ENCODE peak calls at places on chromosomes 3 and 15, in ten cellular contexts. One of them, this sample, is unnamed. For H3K4me1 and H3K9me3, the result is how much of the 10 kb centered on the place peaks cover.

GRCh38 chr15:82298520-82298919 is 35.9 kb downstream of the SAXO2 start:
- DNase-seq in BE2C: no peak
- DNase-seq in spleen: peak
- DNase-seq in cardiac muscle cell: peak
- DNase-seq in H9: no peak
- DNase-seq in lower lobe of right lung: no peak
- DNase-seq in A549: no peak
- DNase-seq in NT2/D1: no peak
- DNase-seq in GM23248: no peak
- DNase-seq in Peyer's patch: no peak
- DNase-seq in this sample: peak

GRCh38 chr3:55405436-55405835 is 81.7 kb downstream of the WNT5A start:
- DNase-seq in cardiac muscle cell: peak
- DNase-seq in GM23248: peak
- DNase-seq in lower lobe of right lung: no peak
- DNase-seq in NT2/D1: peak
- DNase-seq in H9: peak
- DNase-seq in spleen: no peak
- DNase-seq in A549: no peak
- DNase-seq in BE2C: peak
- DNase-seq in Peyer's patch: no peak
- DNase-seq in this sample: no peak

GRCh38 chr15:68154923-68155559 is 50.1 kb downstream of the CALML4 start:
- DNase-seq in NT2/D1: peak
- DNase-seq in A549: peak
- DNase-seq in lower lobe of right lung: no peak
- DNase-seq in spleen: no peak
- DNase-seq in Peyer's patch: no peak
- DNase-seq in GM23248: peak
- DNase-seq in H9: no peak
- DNase-seq in BE2C: peak
- DNase-seq in cardiac muscle cell: peak
- DNase-seq in this sample: no peak

GRCh38 chr3:23288286-23288685 is 85.2 kb downstream of the UBE2E2 start:
- DNase-seq in GM23248: peak
- DNase-seq in A549: no peak
- DNase-seq in Peyer's patch: no peak
- DNase-seq in spleen: no peak
- DNase-seq in cardiac muscle cell: peak
- DNase-seq in lower lobe of right lung: no peak
- DNase-seq in H9: no peak
- DNase-seq in BE2C: no peak
- DNase-seq in NT2/D1: no peak
- DNase-seq in this sample: no peak

GRCh38 chr3:4492240-4493007 is 724 bp upstream of the ITPR1 start:
- DNase-seq in lower lobe of right lung: peak
- DNase-seq in GM23248: peak
- DNase-seq in cardiac muscle cell: peak
- DNase-seq in Peyer's patch: peak
- DNase-seq in H9: peak
- DNase-seq in NT2/D1: peak
- DNase-seq in A549: peak
- DNase-seq in spleen: peak
- DNase-seq in BE2C: peak
- DNase-seq in this sample: peak

GRCh38 chr3:37945803-37946530 is 44.6 kb upstream of the VILL start:
- DNase-seq in cardiac muscle cell: peak
- DNase-seq in lower lobe of right lung: no peak
- DNase-seq in H9: no peak
- DNase-seq in BE2C: peak
- DNase-seq in NT2/D1: no peak
- DNase-seq in A549: peak
- DNase-seq in Peyer's patch: no peak
- DNase-seq in spleen: no peak
- DNase-seq in GM23248: peak
- DNase-seq in this sample: no peak

GRCh38 chr3:147392083-147392916 is 14.0 kb downstream of the ZIC4 start:
- DNase-seq in NT2/D1: no peak
- DNase-seq in spleen: peak
- DNase-seq in Peyer's patch: no peak
- DNase-seq in BE2C: peak
- DNase-seq in GM23248: peak
- DNase-seq in H9: peak
- DNase-seq in cardiac muscle cell: no peak
- DNase-seq in lower lobe of right lung: no peak
- DNase-seq in A549: no peak
- DNase-seq in this sample: no peak

GRCh38 chr15:55389276-55389631 is 18.9 kb downstream of the CCPG1 start:
- DNase-seq in cardiac muscle cell: no peak
- DNase-seq in H9: no peak
- DNase-seq in BE2C: no peak
- DNase-seq in lower lobe of right lung: no peak
- DNase-seq in Peyer's patch: no peak
- DNase-seq in A549: peak
- DNase-seq in spleen: no peak
- DNase-seq in GM23248: peak
- DNase-seq in NT2/D1: no peak
- DNase-seq in this sample: no peak

GRCh38 chr15:43187544-43188155 is 2.4 kb downstream of the CCNDBP1 start:
- DNase-seq in NT2/D1: no peak
- DNase-seq in cardiac muscle cell: peak
- DNase-seq in A549: peak
- DNase-seq in spleen: no peak
- DNase-seq in H9: no peak
- DNase-seq in GM23248: peak
- DNase-seq in lower lobe of right lung: no peak
- DNase-seq in Peyer's patch: no peak
- DNase-seq in BE2C: no peak
- DNase-seq in this sample: peak

GRCh38 chr15:89885611-89886010 is 8.2 kb downstream of the AP3S2 start:
- DNase-seq in A549: no peak
- DNase-seq in Peyer's patch: no peak
- DNase-seq in BE2C: no peak
- DNase-seq in H9: no peak
- DNase-seq in lower lobe of right lung: no peak
- DNase-seq in NT2/D1: no peak
- DNase-seq in spleen: no peak
- DNase-seq in cardiac muscle cell: no peak
- DNase-seq in GM23248: peak
- DNase-seq in this sample: no peak

GRCh38 chr15:92043283-92043682 is 189.8 kb downstream of the SLCO3A1 start:
- DNase-seq in H9: no peak
- DNase-seq in NT2/D1: no peak
- DNase-seq in GM23248: no peak
- DNase-seq in Peyer's patch: no peak
- DNase-seq in cardiac muscle cell: no peak
- DNase-seq in spleen: no peak
- DNase-seq in lower lobe of right lung: no peak
- DNase-seq in BE2C: no peak
- DNase-seq in A549: no peak
- DNase-seq in this sample: no peak

GRCh38 chr3:177107840-177108239 is 89.4 kb downstream of the TBL1XR1 start:
- DNase-seq in Peyer's patch: no peak
- DNase-seq in NT2/D1: no peak
- DNase-seq in A549: no peak
- DNase-seq in GM23248: no peak
- DNase-seq in lower lobe of right lung: no peak
- DNase-seq in cardiac muscle cell: no peak
- DNase-seq in spleen: no peak
- DNase-seq in BE2C: no peak
- DNase-seq in H9: no peak
- DNase-seq in this sample: no peak

GRCh38 chr3:177109688-177110087 is 87.6 kb downstream of the TBL1XR1 start:
- DNase-seq in GM23248: no peak
- DNase-seq in lower lobe of right lung: no peak
- DNase-seq in cardiac muscle cell: no peak
- DNase-seq in A549: no peak
- DNase-seq in BE2C: no peak
- DNase-seq in Peyer's patch: no peak
- DNase-seq in H9: no peak
- DNase-seq in NT2/D1: no peak
- DNase-seq in spleen: no peak
- DNase-seq in this sample: peak

GRCh38 chr3:177110308-177111254 is 86.7 kb downstream of the TBL1XR1 start:
- DNase-seq in spleen: no peak
- DNase-seq in GM23248: no peak
- DNase-seq in cardiac muscle cell: no peak
- DNase-seq in NT2/D1: no peak
- DNase-seq in H9: no peak
- DNase-seq in lower lobe of right lung: no peak
- DNase-seq in Peyer's patch: no peak
- DNase-seq in A549: no peak
- DNase-seq in BE2C: no peak
- DNase-seq in this sample: no peak

GRCh38 chr3:177106594-177106993 is 90.7 kb downstream of the TBL1XR1 start:
- DNase-seq in cardiac muscle cell: no peak
- DNase-seq in lower lobe of right lung: no peak
- DNase-seq in GM23248: no peak
- DNase-seq in spleen: no peak
- DNase-seq in A549: no peak
- DNase-seq in NT2/D1: no peak
- DNase-seq in Peyer's patch: no peak
- DNase-seq in BE2C: no peak
- DNase-seq in H9: no peak
- DNase-seq in this sample: no peak

GRCh38 chr3:177108648-177109047 is 88.6 kb downstream of the TBL1XR1 start:
- DNase-seq in Peyer's patch: no peak
- DNase-seq in cardiac muscle cell: no peak
- DNase-seq in H9: no peak
- DNase-seq in spleen: no peak
- DNase-seq in BE2C: no peak
- DNase-seq in GM23248: no peak
- DNase-seq in lower lobe of right lung: no peak
- DNase-seq in A549: no peak
- DNase-seq in NT2/D1: no peak
- DNase-seq in this sample: no peak
- H3K4me1 ChIP-seq in Peyer's patch: under half
- H3K4me1 ChIP-seq in cardiac muscle cell: under half
- H3K4me1 ChIP-seq in H9: under half
- H3K4me1 ChIP-seq in spleen: half or more
- H3K4me1 ChIP-seq in BE2C: under half
- H3K4me1 ChIP-seq in GM23248: under half
- H3K4me1 ChIP-seq in lower lobe of right lung: half or more
- H3K4me1 ChIP-seq in A549: half or more
- H3K4me1 ChIP-seq in NT2/D1: under half
- H3K4me1 ChIP-seq in this sample: under half

GRCh38 chr15:87144775-87145174 is 1065.1 kb downstream of the AGBL1 start:
- DNase-seq in GM23248: no peak
- DNase-seq in spleen: no peak
- DNase-seq in cardiac muscle cell: peak
- DNase-seq in H9: no peak
- DNase-seq in BE2C: peak
- DNase-seq in A549: no peak
- DNase-seq in NT2/D1: no peak
- DNase-seq in lower lobe of right lung: no peak
- DNase-seq in Peyer's patch: no peak
- DNase-seq in this sample: no peak
- H3K9me3 ChIP-seq in GM23248: under half
- H3K9me3 ChIP-seq in spleen: under half
- H3K9me3 ChIP-seq in cardiac muscle cell: under half
- H3K9me3 ChIP-seq in H9: under half
- H3K9me3 ChIP-seq in BE2C: under half
- H3K9me3 ChIP-seq in A549: under half
- H3K9me3 ChIP-seq in NT2/D1: under half
- H3K9me3 ChIP-seq in lower lobe of right lung: under half
- H3K9me3 ChIP-seq in Peyer's patch: under half
- H3K9me3 ChIP-seq in this sample: under half

GRCh38 chr15:58287891-58288290 is 143.9 kb upstream of the LIPC start:
- DNase-seq in A549: no peak
- DNase-seq in Peyer's patch: no peak
- DNase-seq in NT2/D1: no peak
- DNase-seq in H9: no peak
- DNase-seq in BE2C: no peak
- DNase-seq in lower lobe of right lung: no peak
- DNase-seq in cardiac muscle cell: no peak
- DNase-seq in GM23248: no peak
- DNase-seq in spleen: no peak
- DNase-seq in this sample: no peak

GRCh38 chr15:58293622-58294550 is 137.9 kb upstream of the LIPC start:
- DNase-seq in BE2C: no peak
- DNase-seq in GM23248: no peak
- DNase-seq in spleen: no peak
- DNase-seq in Peyer's patch: no peak
- DNase-seq in NT2/D1: no peak
- DNase-seq in lower lobe of right lung: no peak
- DNase-seq in A549: no peak
- DNase-seq in H9: no peak
- DNase-seq in cardiac muscle cell: no peak
- DNase-seq in this sample: no peak

GRCh38 chr15:58292761-58293175 is 139.0 kb upstream of the LIPC start:
- DNase-seq in H9: no peak
- DNase-seq in lower lobe of right lung: no peak
- DNase-seq in GM23248: no peak
- DNase-seq in spleen: no peak
- DNase-seq in cardiac muscle cell: peak
- DNase-seq in Peyer's patch: no peak
- DNase-seq in BE2C: no peak
- DNase-seq in A549: no peak
- DNase-seq in NT2/D1: no peak
- DNase-seq in this sample: no peak

GRCh38 chr15:58295637-58296036 is 136.2 kb upstream of the LIPC start:
- DNase-seq in cardiac muscle cell: no peak
- DNase-seq in BE2C: no peak
- DNase-seq in H9: no peak
- DNase-seq in GM23248: no peak
- DNase-seq in NT2/D1: no peak
- DNase-seq in A549: no peak
- DNase-seq in spleen: no peak
- DNase-seq in lower lobe of right lung: no peak
- DNase-seq in Peyer's patch: no peak
- DNase-seq in this sample: no peak

GRCh38 chr15:58291848-58292247 is 139.9 kb upstream of the LIPC start:
- DNase-seq in spleen: no peak
- DNase-seq in BE2C: no peak
- DNase-seq in Peyer's patch: no peak
- DNase-seq in NT2/D1: no peak
- DNase-seq in H9: no peak
- DNase-seq in A549: no peak
- DNase-seq in lower lobe of right lung: no peak
- DNase-seq in GM23248: no peak
- DNase-seq in cardiac muscle cell: no peak
- DNase-seq in this sample: no peak
- H3K4me1 ChIP-seq in spleen: under half
- H3K4me1 ChIP-seq in BE2C: under half
- H3K4me1 ChIP-seq in Peyer's patch: under half
- H3K4me1 ChIP-seq in NT2/D1: under half
- H3K4me1 ChIP-seq in H9: under half
- H3K4me1 ChIP-seq in A549: under half
- H3K4me1 ChIP-seq in lower lobe of right lung: under half
- H3K4me1 ChIP-seq in GM23248: under half
- H3K4me1 ChIP-seq in cardiac muscle cell: under half
- H3K4me1 ChIP-seq in this sample: under half

DNA sequence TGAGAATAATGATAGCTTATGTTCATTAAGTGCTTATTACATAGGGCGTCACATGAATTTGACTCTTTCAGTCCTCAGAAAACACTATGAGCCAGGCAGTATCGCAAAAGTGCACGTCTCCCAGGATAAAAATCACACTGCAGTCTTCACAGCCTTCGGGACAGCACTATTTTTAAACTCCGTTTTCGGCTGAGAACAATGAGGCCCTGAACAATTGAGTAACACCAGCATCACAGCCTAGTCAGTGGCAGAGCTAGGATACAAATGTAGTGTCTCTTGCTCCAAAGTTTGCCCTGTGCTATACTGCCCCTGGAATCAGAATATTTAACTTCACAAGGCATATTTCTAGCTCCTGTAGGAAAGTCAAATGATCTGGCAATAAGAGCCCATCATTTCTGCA is 852.1 kb upstream of the SEMA6D start:
- DNase-seq in NT2/D1: no peak
- DNase-seq in Peyer's patch: no peak
- DNase-seq in spleen: no peak
- DNase-seq in cardiac muscle cell: no peak
- DNase-seq in GM23248: no peak
- DNase-seq in H9: no peak
- DNase-seq in lower lobe of right lung: no peak
- DNase-seq in BE2C: no peak
- DNase-seq in A549: no peak
- DNase-seq in this sample: no peak
- H3K9me3 ChIP-seq in NT2/D1: under half
- H3K9me3 ChIP-seq in Peyer's patch: under half
- H3K9me3 ChIP-seq in spleen: under half
- H3K9me3 ChIP-seq in cardiac muscle cell: under half
- H3K9me3 ChIP-seq in GM23248: under half
- H3K9me3 ChIP-seq in H9: under half
- H3K9me3 ChIP-seq in lower lobe of right lung: under half
- H3K9me3 ChIP-seq in BE2C: under half
- H3K9me3 ChIP-seq in A549: under half
- H3K9me3 ChIP-seq in this sample: under half